ENCODE peak calls at places on chromosomes 3 and 15, in five cellular contexts. T, P, V, O and J are unnamed samples.

GRCh38 chr3:49673715-49674490 is at the start of gene APEH:
- DNase-seq in T (peak), P (peak), V (peak), O (peak), J (peak)

GRCh38 chr15:68606332-68606731 is 27.5 kb downstream of the CORO2B start:
- DNase-seq in T (no peak), P (no peak), V (no peak), O (no peak), J (no peak)

GRCh38 chr15:41796457-41796856 is 22.2 kb downstream of the MAPKBP1 start:
- DNase-seq in T (peak), P (no peak), V (peak), O (no peak), J (peak)

GRCh38 chr3:115517457-115518050 is 105.8 kb upstream of the GAP43 start:
- DNase-seq in T (no peak), P (no peak), V (no peak), O (no peak), J (no peak)

GRCh38 chr3:47109393-47109792 is 54.5 kb downstream of the SETD2 start:
- DNase-seq in T (no peak), P (no peak), V (no peak), O (no peak), J (no peak)

GRCh38 chr15:98551936-98552562 is 96.3 kb upstream of the IGF1R start:
- DNase-seq in T (peak), P (no peak), V (no peak), O (no peak), J (no peak)

GRCh38 chr3:21668012-21668411 is 83.0 kb downstream of the ZNF385D start:
- DNase-seq in T (no peak), P (no peak), V (no peak), O (no peak), J (peak)

GRCh38 chr3:178510496-178510895 is 25.7 kb upstream of the KCNMB2 start:
- DNase-seq in T (no peak), P (no peak), V (no peak), O (no peak), J (no peak)

DNA sequence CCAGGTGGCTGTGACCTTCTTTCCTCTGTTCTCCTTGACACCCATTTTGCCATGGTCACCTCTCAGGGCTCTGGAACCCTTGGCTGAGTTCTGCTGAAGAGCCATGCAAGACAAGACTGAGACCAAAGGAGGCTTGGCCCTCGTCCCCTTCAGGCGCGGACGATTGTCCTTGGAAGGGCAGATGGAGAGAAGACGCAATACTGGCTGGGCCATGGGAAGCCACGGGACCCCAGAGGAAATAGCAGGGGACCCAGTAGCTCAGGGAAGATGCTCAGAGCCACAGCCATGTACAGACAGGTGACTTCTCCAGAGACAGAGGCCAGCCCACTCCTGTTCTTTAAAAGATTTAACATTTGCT is 125.6 kb downstream of the SMAD6 start:
- DNase-seq in T (no peak), P (no peak), V (no peak), O (no peak), J (no peak)
- H3K27ac ChIP-seq in T (no peak), P (no peak), V (no peak), O (no peak), J (no peak)

DNA sequence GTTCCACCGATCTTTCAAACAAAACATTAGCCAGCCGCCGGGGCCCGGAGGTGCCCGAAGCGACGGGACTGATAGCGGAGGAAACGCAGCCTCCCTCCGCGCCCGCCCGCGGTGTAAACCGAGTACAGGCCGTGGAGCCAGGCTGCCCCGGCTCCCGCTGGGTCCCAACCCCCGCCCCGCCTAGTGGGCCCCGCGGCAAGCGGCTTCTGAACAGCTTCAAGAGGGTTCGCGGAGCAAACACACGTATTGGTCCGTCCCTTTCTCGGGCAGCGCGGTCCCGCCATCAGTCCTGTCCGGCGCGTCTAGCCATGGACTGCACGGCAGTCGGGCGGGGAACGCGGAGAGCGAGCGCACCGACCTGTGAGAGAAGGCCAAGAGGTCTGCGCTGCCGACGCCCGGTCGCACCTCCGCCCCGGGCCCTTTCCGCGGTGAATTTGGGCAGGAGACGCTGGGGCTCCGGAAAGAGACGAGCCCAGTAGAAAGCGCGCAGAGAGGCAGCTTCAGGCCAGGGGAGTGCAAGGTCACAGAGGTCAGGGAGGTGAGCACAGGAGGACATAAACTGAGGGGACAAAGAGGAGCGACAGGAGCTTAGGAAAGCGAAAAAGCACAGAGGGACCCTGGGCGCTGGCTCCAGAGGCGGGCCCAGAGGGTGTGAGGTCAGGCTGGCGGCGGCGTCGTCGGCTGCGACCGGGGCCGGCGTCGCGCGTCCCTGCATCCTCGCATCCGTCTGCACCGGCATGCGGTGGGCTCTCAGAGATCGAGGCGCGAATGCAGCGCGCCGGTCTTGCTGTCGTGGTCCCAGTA is 1.9 kb downstream of the FOXL2 start:
- DNase-seq in T (no peak), P (peak), V (peak), O (peak), J (no peak)
- TF ChIP-seq EZH2 in T (peak), P (peak), V (peak), O (peak), J (peak)

GRCh38 chr15:38042707-38043445 is 108.4 kb downstream of the TMCO5A start:
- DNase-seq in T (no peak), P (no peak), V (no peak), O (no peak), J (no peak)
- H3K27ac ChIP-seq in T (no peak), P (no peak), V (no peak), O (no peak), J (no peak)

DNA sequence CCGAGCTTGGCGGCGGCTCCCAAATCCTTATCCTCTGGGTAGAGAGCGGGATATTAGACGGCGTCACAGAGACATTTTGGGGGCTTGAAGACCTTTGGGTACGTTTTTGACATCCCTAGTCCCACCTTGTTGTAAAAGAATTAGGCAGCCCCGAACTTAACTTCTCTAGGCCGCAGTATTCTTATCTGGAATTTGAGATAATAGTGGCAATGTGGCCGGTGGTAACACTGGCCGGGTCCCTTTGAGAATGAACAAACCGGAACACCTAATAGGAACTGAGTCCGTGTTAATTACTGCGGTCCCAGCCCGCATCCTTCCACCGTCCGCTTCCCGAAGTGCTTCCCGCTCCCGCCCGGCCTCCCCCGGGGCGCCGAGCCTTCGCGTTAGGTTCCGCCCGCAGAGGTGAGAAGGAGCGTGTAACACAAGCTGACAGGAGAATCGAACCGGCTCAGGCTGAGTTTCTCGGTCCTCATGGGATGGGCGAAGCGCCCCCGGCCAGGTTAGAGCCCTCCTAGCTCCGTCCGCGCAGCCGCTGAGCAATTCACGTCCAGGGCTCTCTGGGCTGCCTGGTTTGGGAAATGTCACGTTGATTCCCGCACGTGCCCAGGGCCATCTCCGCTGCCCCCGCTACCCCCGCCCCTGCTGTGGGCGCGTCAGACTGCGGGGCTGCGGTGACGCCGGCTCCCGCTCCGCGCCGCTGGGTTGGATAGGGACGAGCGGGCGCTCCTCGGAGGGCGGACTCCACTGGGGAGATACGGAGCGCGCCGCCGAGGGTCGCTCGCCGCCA is 826 bp downstream of the CLDN11 start:
- DNase-seq in T (no peak), P (peak), V (peak), O (peak), J (peak)
- TF ChIP-seq EZH2 in T (no peak), P (peak), V (no peak), O (peak), J (no peak)

GRCh38 chr3:15633766-15634588 is 32.4 kb downstream of the BTD start:
- DNase-seq in T (no peak), P (no peak), V (peak), O (no peak), J (peak)

GRCh38 chr3:15631426-15632211 is 30.1 kb downstream of the BTD start:
- DNase-seq in T (no peak), P (peak), V (no peak), O (no peak), J (no peak)

GRCh38 chr3:15634671-15635661 is 33.4 kb downstream of the BTD start:
- DNase-seq in T (peak), P (no peak), V (peak), O (no peak), J (peak)

GRCh38 chr3:15632212-15632580 is 30.7 kb downstream of the BTD start:
- DNase-seq in T (no peak), P (no peak), V (no peak), O (no peak), J (no peak)

GRCh38 chr3:15633159-15633558 is 31.6 kb downstream of the BTD start:
- DNase-seq in T (no peak), P (peak), V (no peak), O (peak), J (no peak)
- H3K27ac ChIP-seq in T (no peak), P (peak), V (no peak), O (no peak), J (no peak)

DNA sequence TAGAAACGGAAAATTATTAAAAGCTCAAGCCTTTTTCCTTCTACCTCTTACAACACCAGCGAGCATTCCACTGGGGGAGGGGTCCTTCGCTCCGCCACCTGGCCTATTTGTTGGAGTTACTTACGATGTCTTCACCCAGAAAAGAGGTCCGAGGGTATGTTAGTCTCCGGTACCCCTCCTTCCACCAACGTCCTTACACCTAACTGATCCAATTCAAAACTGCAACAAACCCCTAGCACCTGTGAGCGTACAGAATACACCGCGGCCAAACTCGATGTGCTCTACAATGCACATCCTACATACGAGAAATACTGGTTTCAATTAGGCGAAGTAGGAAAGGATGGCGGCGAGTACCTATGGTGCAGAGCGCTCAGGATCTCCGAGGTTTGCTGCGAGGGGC is 958 bp downstream of the SLITRK3 start:
- DNase-seq in T (peak), P (peak), V (no peak), O (peak), J (no peak)
- TF ChIP-seq EZH2 in T (no peak), P (peak), V (peak), O (no peak), J (no peak)

GRCh38 chr3:159749406-159749805 is 239.2 kb upstream of the IL12A start:
- DNase-seq in T (no peak), P (no peak), V (no peak), O (no peak), J (no peak)
- H3K27ac ChIP-seq in T (no peak), P (no peak), V (no peak), O (no peak), J (no peak)

GRCh38 chr3:43998374-43998840 is 243.3 kb upstream of the TOPAZ1 start:
- DNase-seq in T (peak), P (peak), V (no peak), O (peak), J (peak)

GRCh38 chr3:43997788-43998373 is 243.8 kb upstream of the TOPAZ1 start:
- DNase-seq in T (peak), P (peak), V (no peak), O (peak), J (peak)

GRCh38 chr3:44000586-44000985 is 241.1 kb upstream of the TOPAZ1 start:
- DNase-seq in T (no peak), P (no peak), V (peak), O (no peak), J (peak)

GRCh38 chr3:43999920-44000319 is 241.8 kb upstream of the TOPAZ1 start:
- DNase-seq in T (no peak), P (no peak), V (no peak), O (no peak), J (no peak)

GRCh38 chr3:43998841-43999805 is 242.6 kb upstream of the TOPAZ1 start:
- DNase-seq in T (peak), P (peak), V (peak), O (peak), J (peak)
- TF ChIP-seq EZH2 in T (no peak), P (no peak), V (no peak), O (no peak), J (no peak)

DNA sequence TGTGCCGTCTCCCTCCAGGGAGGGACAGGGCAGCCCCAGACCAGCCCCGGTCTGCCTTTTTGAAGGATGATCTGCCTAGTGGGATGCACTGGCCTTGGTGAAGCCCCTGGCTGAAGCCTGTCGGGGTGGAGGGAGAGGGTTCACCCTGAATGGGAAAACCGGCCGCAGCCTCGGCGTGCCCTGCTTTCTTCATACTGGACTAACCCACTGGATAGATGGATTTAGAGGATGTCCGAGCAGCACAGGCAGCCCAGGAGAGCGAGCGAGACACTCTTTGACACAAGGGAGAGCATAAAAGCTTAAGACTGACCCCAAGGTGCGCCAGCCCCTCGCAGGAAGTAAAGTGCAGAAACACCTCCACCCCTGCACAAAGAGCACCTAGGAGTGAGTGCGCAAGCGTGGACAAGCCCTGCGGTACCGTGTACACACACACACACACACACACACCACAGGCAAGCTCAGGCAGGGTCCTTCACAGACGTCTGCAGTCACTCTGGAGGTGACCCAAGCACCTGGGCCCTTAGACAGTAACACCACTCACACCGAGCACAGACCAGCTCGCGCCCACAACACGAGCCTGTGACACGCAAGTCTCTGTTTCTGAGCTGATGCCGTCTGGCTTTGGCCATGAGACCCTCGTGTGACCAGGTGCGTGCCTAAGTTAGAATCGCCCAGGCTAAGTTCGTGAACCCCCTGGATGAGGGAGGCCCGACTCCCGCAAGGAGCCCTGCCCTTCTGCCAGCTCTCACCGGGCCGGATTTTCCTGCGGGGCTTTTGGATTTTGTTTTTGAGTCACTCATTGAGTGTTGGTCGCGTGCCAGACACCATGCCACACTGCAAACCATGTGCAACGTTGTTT is 11.3 kb downstream of the SEMA4B start:
- DNase-seq in T (peak), P (no peak), V (no peak), O (no peak), J (no peak)
- H3K27ac ChIP-seq in T (no peak), P (no peak), V (no peak), O (no peak), J (no peak)